ENCODE peak calls at places on chromosomes 12 and 14, in eight cellular contexts. One of them, this sample, is unnamed. For H3K4me1, the result is how much of the 10 kb centered on the place peaks cover.

GRCh38 chr14:89378119-89378518 is 38.9 kb downstream of the FOXN3 start:
- DNase-seq in OCI-LY7: no peak
- DNase-seq in A549: peak
- DNase-seq in CD4-positive, alpha-beta memory T cell: no peak
- DNase-seq in fibroblast of lung: peak
- DNase-seq in left ventricle myocardium inferior: no peak
- DNase-seq in uterus: no peak
- DNase-seq in IMR-90: peak
- DNase-seq in this sample: no peak

GRCh38 chr12:118127867-118128266 is 8.1 kb upstream of the PEBP1 start:
- DNase-seq in OCI-LY7: no peak
- DNase-seq in A549: no peak
- DNase-seq in CD4-positive, alpha-beta memory T cell: no peak
- DNase-seq in fibroblast of lung: no peak
- DNase-seq in left ventricle myocardium inferior: no peak
- DNase-seq in uterus: no peak
- DNase-seq in IMR-90: no peak
- DNase-seq in this sample: no peak

GRCh38 chr12:51683763-51684357 is 92.8 kb downstream of the SCN8A start:
- DNase-seq in OCI-LY7: no peak
- DNase-seq in A549: no peak
- DNase-seq in CD4-positive, alpha-beta memory T cell: no peak
- DNase-seq in fibroblast of lung: peak
- DNase-seq in left ventricle myocardium inferior: no peak
- DNase-seq in uterus: no peak
- DNase-seq in IMR-90: peak
- DNase-seq in this sample: peak

GRCh38 chr14:41498959-41499358 is 107.7 kb upstream of the LRFN5 start:
- DNase-seq in OCI-LY7: no peak
- DNase-seq in A549: no peak
- DNase-seq in CD4-positive, alpha-beta memory T cell: no peak
- DNase-seq in fibroblast of lung: peak
- DNase-seq in left ventricle myocardium inferior: no peak
- DNase-seq in uterus: no peak
- DNase-seq in IMR-90: no peak
- DNase-seq in this sample: no peak

GRCh38 chr12:94763461-94763860 is 113.1 kb upstream of the TMCC3 start:
- DNase-seq in OCI-LY7: no peak
- DNase-seq in A549: no peak
- DNase-seq in CD4-positive, alpha-beta memory T cell: no peak
- DNase-seq in fibroblast of lung: no peak
- DNase-seq in left ventricle myocardium inferior: no peak
- DNase-seq in uterus: no peak
- DNase-seq in IMR-90: no peak
- DNase-seq in this sample: no peak

GRCh38 chr14:54617467-54617866 is 50.5 kb downstream of the SAMD4A start:
- DNase-seq in OCI-LY7: no peak
- DNase-seq in A549: no peak
- DNase-seq in CD4-positive, alpha-beta memory T cell: no peak
- DNase-seq in fibroblast of lung: peak
- DNase-seq in left ventricle myocardium inferior: no peak
- DNase-seq in uterus: no peak
- DNase-seq in IMR-90: peak
- DNase-seq in this sample: no peak

GRCh38 chr12:47905313-47905730 is 528 bp upstream of the VDR start:
- DNase-seq in OCI-LY7: no peak
- DNase-seq in A549: no peak
- DNase-seq in CD4-positive, alpha-beta memory T cell: no peak
- DNase-seq in fibroblast of lung: peak
- DNase-seq in left ventricle myocardium inferior: peak
- DNase-seq in uterus: peak
- DNase-seq in IMR-90: no peak
- DNase-seq in this sample: peak

GRCh38 chr12:90677055-90677454 is 277.9 kb downstream of the CCER1 start:
- DNase-seq in OCI-LY7: no peak
- DNase-seq in A549: no peak
- DNase-seq in CD4-positive, alpha-beta memory T cell: no peak
- DNase-seq in fibroblast of lung: no peak
- DNase-seq in left ventricle myocardium inferior: no peak
- DNase-seq in uterus: no peak
- DNase-seq in IMR-90: no peak
- DNase-seq in this sample: no peak

GRCh38 chr12:123237646-123238329 is 4.6 kb downstream of the MTRFR start:
- DNase-seq in OCI-LY7: peak
- DNase-seq in A549: peak
- DNase-seq in CD4-positive, alpha-beta memory T cell: peak
- DNase-seq in fibroblast of lung: peak
- DNase-seq in left ventricle myocardium inferior: peak
- DNase-seq in uterus: peak
- DNase-seq in IMR-90: peak
- DNase-seq in this sample: peak

GRCh38 chr14:44982594-44982993 is 20.6 kb downstream of the TOGARAM1 start:
- DNase-seq in OCI-LY7: no peak
- DNase-seq in A549: no peak
- DNase-seq in CD4-positive, alpha-beta memory T cell: no peak
- DNase-seq in fibroblast of lung: peak
- DNase-seq in left ventricle myocardium inferior: no peak
- DNase-seq in uterus: no peak
- DNase-seq in IMR-90: no peak
- DNase-seq in this sample: no peak

GRCh38 chr12:117155278-117156060 is 34.8 kb downstream of the FBXO21 start:
- DNase-seq in OCI-LY7: peak
- DNase-seq in A549: peak
- DNase-seq in CD4-positive, alpha-beta memory T cell: peak
- DNase-seq in fibroblast of lung: peak
- DNase-seq in left ventricle myocardium inferior: peak
- DNase-seq in uterus: peak
- DNase-seq in IMR-90: peak
- DNase-seq in this sample: peak

GRCh38 chr12:102408487-102409297 is 71.7 kb downstream of the IGF1 start:
- DNase-seq in OCI-LY7: no peak
- DNase-seq in A549: no peak
- DNase-seq in CD4-positive, alpha-beta memory T cell: no peak
- DNase-seq in fibroblast of lung: no peak
- DNase-seq in left ventricle myocardium inferior: no peak
- DNase-seq in uterus: no peak
- DNase-seq in IMR-90: no peak
- DNase-seq in this sample: no peak

GRCh38 chr12:20383612-20384011 is 15.3 kb downstream of the PDE3A start:
- DNase-seq in OCI-LY7: no peak
- DNase-seq in A549: no peak
- DNase-seq in CD4-positive, alpha-beta memory T cell: no peak
- DNase-seq in fibroblast of lung: no peak
- DNase-seq in left ventricle myocardium inferior: no peak
- DNase-seq in uterus: no peak
- DNase-seq in IMR-90: no peak
- DNase-seq in this sample: no peak

GRCh38 chr14:33934043-33934750 is 16.7 kb downstream of the EGLN3 start:
- DNase-seq in OCI-LY7: no peak
- DNase-seq in A549: no peak
- DNase-seq in CD4-positive, alpha-beta memory T cell: no peak
- DNase-seq in fibroblast of lung: no peak
- DNase-seq in left ventricle myocardium inferior: no peak
- DNase-seq in uterus: no peak
- DNase-seq in IMR-90: no peak
- DNase-seq in this sample: no peak

GRCh38 chr14:102949801-102950451 is 27.5 kb downstream of the AMN start:
- DNase-seq in OCI-LY7: no peak
- DNase-seq in A549: no peak
- DNase-seq in CD4-positive, alpha-beta memory T cell: no peak
- DNase-seq in fibroblast of lung: peak
- DNase-seq in left ventricle myocardium inferior: peak
- DNase-seq in uterus: no peak
- DNase-seq in IMR-90: peak
- DNase-seq in this sample: no peak

GRCh38 chr12:53180931-53181645 is 363 bp upstream of the CSAD start:
- DNase-seq in OCI-LY7: peak
- DNase-seq in A549: peak
- DNase-seq in CD4-positive, alpha-beta memory T cell: no peak
- DNase-seq in fibroblast of lung: peak
- DNase-seq in left ventricle myocardium inferior: peak
- DNase-seq in uterus: peak
- DNase-seq in IMR-90: peak
- DNase-seq in this sample: peak

DNA sequence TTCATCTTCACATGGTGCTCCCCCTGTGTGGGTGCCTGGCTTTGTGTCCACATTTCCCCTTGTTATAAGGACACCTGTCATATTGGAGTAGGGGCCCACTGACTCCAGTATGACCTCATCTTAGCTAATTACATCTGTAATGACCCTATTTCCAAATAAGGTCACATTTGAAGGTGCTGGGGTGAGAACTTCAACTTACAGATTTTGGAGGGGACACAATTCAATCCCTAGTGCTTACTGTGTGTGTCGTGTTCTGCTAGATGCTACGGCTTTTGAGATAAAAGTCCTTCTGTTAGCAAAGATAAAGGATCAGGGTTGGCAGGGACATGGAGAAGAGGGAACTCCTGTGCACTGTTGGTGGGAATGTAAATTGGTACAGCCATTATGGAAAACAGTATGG is 155.6 kb downstream of the CHST11 start:
- DNase-seq in OCI-LY7: no peak
- DNase-seq in A549: no peak
- DNase-seq in CD4-positive, alpha-beta memory T cell: no peak
- DNase-seq in fibroblast of lung: no peak
- DNase-seq in left ventricle myocardium inferior: no peak
- DNase-seq in uterus: no peak
- DNase-seq in IMR-90: no peak
- DNase-seq in this sample: no peak
- H3K4me3 ChIP-seq in OCI-LY7: no peak
- H3K4me3 ChIP-seq in A549: no peak
- H3K4me3 ChIP-seq in CD4-positive, alpha-beta memory T cell: no peak
- H3K4me3 ChIP-seq in fibroblast of lung: no peak
- H3K4me3 ChIP-seq in left ventricle myocardium inferior: no peak
- H3K4me3 ChIP-seq in uterus: no peak
- H3K4me3 ChIP-seq in IMR-90: no peak
- H3K4me3 ChIP-seq in this sample: no peak

DNA sequence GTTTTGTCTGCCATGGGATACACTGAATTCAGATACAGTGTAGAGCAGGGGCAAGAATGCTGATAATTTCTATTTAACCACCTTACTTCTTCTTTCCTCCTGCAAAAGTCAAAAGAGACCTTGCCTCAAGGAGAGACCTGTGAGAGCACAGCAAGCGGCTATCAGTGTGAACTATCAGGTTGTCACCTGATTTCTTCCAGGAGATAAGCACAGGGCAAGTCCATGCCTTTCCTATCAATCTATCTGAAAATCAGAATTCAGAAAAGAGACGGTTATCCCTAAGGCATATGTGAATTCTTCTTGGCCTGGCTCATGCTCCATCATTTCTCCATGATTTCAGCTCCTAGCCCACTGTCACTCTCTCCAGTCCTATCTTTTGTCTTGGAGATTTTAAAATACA is 128.9 kb upstream of the CCND2 start:
- DNase-seq in OCI-LY7: no peak
- DNase-seq in A549: no peak
- DNase-seq in CD4-positive, alpha-beta memory T cell: no peak
- DNase-seq in fibroblast of lung: no peak
- DNase-seq in left ventricle myocardium inferior: no peak
- DNase-seq in uterus: no peak
- DNase-seq in IMR-90: no peak
- DNase-seq in this sample: no peak
- H3K4me1 ChIP-seq in OCI-LY7: under half
- H3K4me1 ChIP-seq in A549: under half
- H3K4me1 ChIP-seq in CD4-positive, alpha-beta memory T cell: half or more
- H3K4me1 ChIP-seq in fibroblast of lung: under half
- H3K4me1 ChIP-seq in left ventricle myocardium inferior: under half
- H3K4me1 ChIP-seq in uterus: under half
- H3K4me1 ChIP-seq in IMR-90: under half
- H3K4me1 ChIP-seq in this sample: under half

GRCh38 chr12:46208370-46208769 is 60.5 kb downstream of the SLC38A1 start:
- DNase-seq in OCI-LY7: no peak
- DNase-seq in A549: no peak
- DNase-seq in CD4-positive, alpha-beta memory T cell: no peak
- DNase-seq in fibroblast of lung: no peak
- DNase-seq in left ventricle myocardium inferior: no peak
- DNase-seq in uterus: no peak
- DNase-seq in IMR-90: no peak
- DNase-seq in this sample: no peak

GRCh38 chr12:46209914-46210834 is 58.7 kb downstream of the SLC38A1 start:
- DNase-seq in OCI-LY7: peak
- DNase-seq in A549: no peak
- DNase-seq in CD4-positive, alpha-beta memory T cell: peak
- DNase-seq in fibroblast of lung: peak
- DNase-seq in left ventricle myocardium inferior: peak
- DNase-seq in uterus: peak
- DNase-seq in IMR-90: no peak
- DNase-seq in this sample: no peak

GRCh38 chr12:46209165-46209564 is 59.7 kb downstream of the SLC38A1 start:
- DNase-seq in OCI-LY7: no peak
- DNase-seq in A549: no peak
- DNase-seq in CD4-positive, alpha-beta memory T cell: no peak
- DNase-seq in fibroblast of lung: peak
- DNase-seq in left ventricle myocardium inferior: no peak
- DNase-seq in uterus: no peak
- DNase-seq in IMR-90: peak
- DNase-seq in this sample: no peak

GRCh38 chr12:46212108-46212982 is 56.5 kb downstream of the SLC38A1 start:
- DNase-seq in OCI-LY7: no peak
- DNase-seq in A549: no peak
- DNase-seq in CD4-positive, alpha-beta memory T cell: no peak
- DNase-seq in fibroblast of lung: no peak
- DNase-seq in left ventricle myocardium inferior: no peak
- DNase-seq in uterus: no peak
- DNase-seq in IMR-90: no peak
- DNase-seq in this sample: no peak

DNA sequence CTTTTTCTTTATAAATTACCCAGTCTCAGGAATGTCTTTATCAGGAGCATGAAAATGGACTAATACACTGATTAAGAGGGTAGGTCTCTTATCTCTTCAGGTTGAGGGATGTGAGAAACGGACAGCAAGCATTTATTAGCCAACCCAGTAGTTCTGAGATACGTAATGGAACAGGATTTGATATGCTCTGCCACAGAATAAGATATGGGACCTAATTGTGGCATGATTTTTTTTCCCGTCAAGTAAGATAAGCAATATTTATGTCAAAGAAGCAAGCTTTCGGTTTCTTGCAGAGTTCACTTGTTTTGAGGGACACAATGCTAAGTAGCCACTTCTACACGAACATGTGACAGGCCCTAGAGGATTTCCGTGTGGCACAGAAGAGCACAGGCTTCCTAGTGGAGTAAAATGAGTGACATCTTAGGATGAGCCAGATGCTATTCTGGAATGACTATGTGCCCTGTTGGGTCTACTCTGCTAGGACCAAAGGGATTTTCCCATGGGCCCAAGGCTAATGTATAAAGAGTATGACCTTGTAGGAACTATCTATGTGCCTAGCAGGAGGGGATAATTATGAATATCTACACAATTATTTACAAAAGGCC is 57.9 kb downstream of the SLC38A1 start:
- DNase-seq in OCI-LY7: no peak
- DNase-seq in A549: no peak
- DNase-seq in CD4-positive, alpha-beta memory T cell: no peak
- DNase-seq in fibroblast of lung: peak
- DNase-seq in left ventricle myocardium inferior: no peak
- DNase-seq in uterus: no peak
- DNase-seq in IMR-90: no peak
- DNase-seq in this sample: no peak
- H3K4me3 ChIP-seq in OCI-LY7: no peak
- H3K4me3 ChIP-seq in A549: no peak
- H3K4me3 ChIP-seq in CD4-positive, alpha-beta memory T cell: no peak
- H3K4me3 ChIP-seq in fibroblast of lung: no peak
- H3K4me3 ChIP-seq in left ventricle myocardium inferior: no peak
- H3K4me3 ChIP-seq in uterus: no peak
- H3K4me3 ChIP-seq in IMR-90: no peak
- H3K4me3 ChIP-seq in this sample: no peak

GRCh38 chr12:42961395-42961794 is 371.8 kb upstream of the PRICKLE1 start:
- DNase-seq in OCI-LY7: no peak
- DNase-seq in A549: peak
- DNase-seq in CD4-positive, alpha-beta memory T cell: no peak
- DNase-seq in fibroblast of lung: peak
- DNase-seq in left ventricle myocardium inferior: no peak
- DNase-seq in uterus: no peak
- DNase-seq in IMR-90: peak
- DNase-seq in this sample: no peak
- H3K4me1 ChIP-seq in OCI-LY7: under half
- H3K4me1 ChIP-seq in A549: under half
- H3K4me1 ChIP-seq in CD4-positive, alpha-beta memory T cell: under half
- H3K4me1 ChIP-seq in fibroblast of lung: under half
- H3K4me1 ChIP-seq in left ventricle myocardium inferior: under half
- H3K4me1 ChIP-seq in uterus: under half
- H3K4me1 ChIP-seq in IMR-90: under half
- H3K4me1 ChIP-seq in this sample: under half

This sample was measured in adrenal gland.